ENCODE peak calls at places on chromosomes 3 and 15, in ten cellular contexts. One of them, this sample, is unnamed.

GRCh38 chr3:146638718-146639117 is 33.6 kb upstream of the PLSCR5 start:
- DNase-seq in thoracic aorta: no peak
- DNase-seq in lower lobe of right lung: no peak
- DNase-seq in heart left ventricle: no peak
- DNase-seq in upper lobe of right lung: no peak
- DNase-seq in RWPE1: no peak
- DNase-seq in CD8-positive, alpha-beta T cell: no peak
- DNase-seq in pancreas: no peak
- DNase-seq in right cardiac atrium: no peak
- DNase-seq in aorta: no peak
- DNase-seq in this sample: no peak

GRCh38 chr3:101533603-101533968 is 20.6 kb upstream of the SENP7 start:
- DNase-seq in thoracic aorta: no peak
- DNase-seq in lower lobe of right lung: no peak
- DNase-seq in heart left ventricle: no peak
- DNase-seq in upper lobe of right lung: no peak
- DNase-seq in RWPE1: no peak
- DNase-seq in CD8-positive, alpha-beta T cell: no peak
- DNase-seq in pancreas: no peak
- DNase-seq in right cardiac atrium: no peak
- DNase-seq in aorta: no peak
- DNase-seq in this sample: no peak

GRCh38 chr3:138442433-138442832 is 8.0 kb downstream of the ESYT3 start:
- DNase-seq in thoracic aorta: no peak
- DNase-seq in lower lobe of right lung: no peak
- DNase-seq in heart left ventricle: no peak
- DNase-seq in upper lobe of right lung: no peak
- DNase-seq in RWPE1: peak; percentile 79
- DNase-seq in CD8-positive, alpha-beta T cell: no peak
- DNase-seq in pancreas: no peak
- DNase-seq in right cardiac atrium: no peak
- DNase-seq in aorta: peak; percentile 22
- DNase-seq in this sample: no peak

GRCh38 chr3:120558784-120559227 is 37.3 kb upstream of the NDUFB4 start:
- DNase-seq in thoracic aorta: peak; percentile 81
- DNase-seq in lower lobe of right lung: peak; percentile 93
- DNase-seq in heart left ventricle: peak; percentile 94
- DNase-seq in upper lobe of right lung: peak; percentile 92
- DNase-seq in RWPE1: peak; percentile 78
- DNase-seq in CD8-positive, alpha-beta T cell: peak; percentile 86
- DNase-seq in pancreas: peak; percentile 91
- DNase-seq in right cardiac atrium: peak; percentile 95
- DNase-seq in aorta: peak; percentile 96
- DNase-seq in this sample: peak; percentile 36

GRCh38 chr15:31065824-31066223 is 35.7 kb downstream of the TRPM1 start:
- DNase-seq in thoracic aorta: no peak
- DNase-seq in lower lobe of right lung: no peak
- DNase-seq in heart left ventricle: no peak
- DNase-seq in upper lobe of right lung: no peak
- DNase-seq in RWPE1: peak; percentile 80
- DNase-seq in CD8-positive, alpha-beta T cell: no peak
- DNase-seq in pancreas: no peak
- DNase-seq in right cardiac atrium: no peak
- DNase-seq in aorta: no peak
- DNase-seq in this sample: no peak

GRCh38 chr3:83321891-83322290 is 1560.4 kb upstream of the GBE1 start:
- DNase-seq in thoracic aorta: no peak
- DNase-seq in lower lobe of right lung: no peak
- DNase-seq in heart left ventricle: no peak
- DNase-seq in upper lobe of right lung: no peak
- DNase-seq in RWPE1: no peak
- DNase-seq in CD8-positive, alpha-beta T cell: no peak
- DNase-seq in pancreas: no peak
- DNase-seq in right cardiac atrium: no peak
- DNase-seq in aorta: no peak
- DNase-seq in this sample: no peak

GRCh38 chr3:71524688-71525087 is 58.8 kb downstream of the FOXP1 start:
- DNase-seq in thoracic aorta: no peak
- DNase-seq in lower lobe of right lung: no peak
- DNase-seq in heart left ventricle: no peak
- DNase-seq in upper lobe of right lung: no peak
- DNase-seq in RWPE1: no peak
- DNase-seq in CD8-positive, alpha-beta T cell: no peak
- DNase-seq in pancreas: no peak
- DNase-seq in right cardiac atrium: no peak
- DNase-seq in aorta: no peak
- DNase-seq in this sample: no peak

GRCh38 chr3:68059628-68060027 is 405.2 kb upstream of the SUCLG2 start:
- DNase-seq in thoracic aorta: no peak
- DNase-seq in lower lobe of right lung: no peak
- DNase-seq in heart left ventricle: no peak
- DNase-seq in upper lobe of right lung: no peak
- DNase-seq in RWPE1: no peak
- DNase-seq in CD8-positive, alpha-beta T cell: no peak
- DNase-seq in pancreas: no peak
- DNase-seq in right cardiac atrium: no peak
- DNase-seq in aorta: no peak
- DNase-seq in this sample: no peak

GRCh38 chr3:109548192-109548938 is 211.0 kb upstream of the DPPA4 start:
- DNase-seq in thoracic aorta: no peak
- DNase-seq in lower lobe of right lung: no peak
- DNase-seq in heart left ventricle: no peak
- DNase-seq in upper lobe of right lung: no peak
- DNase-seq in RWPE1: no peak
- DNase-seq in CD8-positive, alpha-beta T cell: no peak
- DNase-seq in pancreas: no peak
- DNase-seq in right cardiac atrium: no peak
- DNase-seq in aorta: no peak
- DNase-seq in this sample: no peak

GRCh38 chr3:109545746-109546145 is 208.4 kb upstream of the DPPA4 start:
- DNase-seq in thoracic aorta: no peak
- DNase-seq in lower lobe of right lung: no peak
- DNase-seq in heart left ventricle: no peak
- DNase-seq in upper lobe of right lung: no peak
- DNase-seq in RWPE1: no peak
- DNase-seq in CD8-positive, alpha-beta T cell: no peak
- DNase-seq in pancreas: no peak
- DNase-seq in right cardiac atrium: no peak
- DNase-seq in aorta: no peak
- DNase-seq in this sample: no peak
- H3K27ac ChIP-seq in thoracic aorta: no peak overlapping the region
- H3K27ac ChIP-seq in lower lobe of right lung: no peak overlapping the region
- H3K27ac ChIP-seq in heart left ventricle: no peak overlapping the region
- H3K27ac ChIP-seq in upper lobe of right lung: no peak overlapping the region
- H3K27ac ChIP-seq in RWPE1: no peak overlapping the region
- H3K27ac ChIP-seq in CD8-positive, alpha-beta T cell: no peak overlapping the region
- H3K27ac ChIP-seq in pancreas: no peak overlapping the region
- H3K27ac ChIP-seq in right cardiac atrium: no peak overlapping the region
- H3K27ac ChIP-seq in aorta: no peak overlapping the region
- H3K27ac ChIP-seq in this sample: no peak overlapping the region

GRCh38 chr3:60070366-60070765 is 1020.5 kb upstream of the CFAP20DC start:
- DNase-seq in thoracic aorta: no peak
- DNase-seq in lower lobe of right lung: no peak
- DNase-seq in heart left ventricle: no peak
- DNase-seq in upper lobe of right lung: no peak
- DNase-seq in RWPE1: no peak
- DNase-seq in CD8-positive, alpha-beta T cell: no peak
- DNase-seq in pancreas: no peak
- DNase-seq in right cardiac atrium: no peak
- DNase-seq in aorta: no peak
- DNase-seq in this sample: no peak
- H3K27ac ChIP-seq in thoracic aorta: no peak overlapping the region
- H3K27ac ChIP-seq in lower lobe of right lung: no peak overlapping the region
- H3K27ac ChIP-seq in heart left ventricle: no peak overlapping the region
- H3K27ac ChIP-seq in upper lobe of right lung: no peak overlapping the region
- H3K27ac ChIP-seq in RWPE1: no peak overlapping the region
- H3K27ac ChIP-seq in CD8-positive, alpha-beta T cell: no peak overlapping the region
- H3K27ac ChIP-seq in pancreas: no peak overlapping the region
- H3K27ac ChIP-seq in right cardiac atrium: no peak overlapping the region
- H3K27ac ChIP-seq in aorta: no peak overlapping the region
- H3K27ac ChIP-seq in this sample: no peak overlapping the region

GRCh38 chr15:35256141-35256540 is 171.0 kb upstream of the NANOGP8 start:
- DNase-seq in thoracic aorta: no peak
- DNase-seq in lower lobe of right lung: no peak
- DNase-seq in heart left ventricle: no peak
- DNase-seq in upper lobe of right lung: no peak
- DNase-seq in RWPE1: no peak
- DNase-seq in CD8-positive, alpha-beta T cell: no peak
- DNase-seq in pancreas: no peak
- DNase-seq in right cardiac atrium: no peak
- DNase-seq in aorta: no peak
- DNase-seq in this sample: no peak

GRCh38 chr15:35254052-35254451 is 169.0 kb upstream of the NANOGP8 start:
- DNase-seq in thoracic aorta: no peak
- DNase-seq in lower lobe of right lung: no peak
- DNase-seq in heart left ventricle: no peak
- DNase-seq in upper lobe of right lung: no peak
- DNase-seq in RWPE1: no peak
- DNase-seq in CD8-positive, alpha-beta T cell: no peak
- DNase-seq in pancreas: no peak
- DNase-seq in right cardiac atrium: no peak
- DNase-seq in aorta: no peak
- DNase-seq in this sample: no peak

GRCh38 chr15:35252351-35252865 is 167.3 kb upstream of the NANOGP8 start:
- DNase-seq in thoracic aorta: no peak
- DNase-seq in lower lobe of right lung: no peak
- DNase-seq in heart left ventricle: no peak
- DNase-seq in upper lobe of right lung: no peak
- DNase-seq in RWPE1: no peak
- DNase-seq in CD8-positive, alpha-beta T cell: no peak
- DNase-seq in pancreas: no peak
- DNase-seq in right cardiac atrium: no peak
- DNase-seq in aorta: no peak
- DNase-seq in this sample: no peak

GRCh38 chr15:35260961-35261360 is 175.9 kb upstream of the NANOGP8 start:
- DNase-seq in thoracic aorta: no peak
- DNase-seq in lower lobe of right lung: no peak
- DNase-seq in heart left ventricle: no peak
- DNase-seq in upper lobe of right lung: no peak
- DNase-seq in RWPE1: no peak
- DNase-seq in CD8-positive, alpha-beta T cell: no peak
- DNase-seq in pancreas: no peak
- DNase-seq in right cardiac atrium: no peak
- DNase-seq in aorta: no peak
- DNase-seq in this sample: no peak

DNA sequence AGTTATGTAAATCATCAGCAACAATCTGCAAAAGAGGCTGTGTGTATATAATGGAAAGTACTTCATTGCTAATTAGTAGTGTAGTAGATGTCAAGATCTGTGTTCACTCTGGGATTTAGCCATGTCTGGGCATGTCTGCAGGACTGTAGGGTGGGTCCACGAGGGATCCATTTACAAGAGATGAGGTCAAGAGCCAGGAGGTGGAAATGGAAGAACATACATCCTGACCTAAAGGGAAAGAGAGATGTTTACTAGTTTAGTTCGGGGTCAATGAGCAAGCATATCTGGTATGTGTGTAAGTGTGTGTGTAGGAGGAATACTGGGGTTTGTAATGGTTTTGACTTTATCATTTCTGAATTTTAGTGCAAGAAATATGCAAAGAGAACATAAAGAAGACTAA is 171.5 kb upstream of the NANOGP8 start:
- DNase-seq in thoracic aorta: no peak
- DNase-seq in lower lobe of right lung: no peak
- DNase-seq in heart left ventricle: no peak
- DNase-seq in upper lobe of right lung: no peak
- DNase-seq in RWPE1: peak; percentile 67
- DNase-seq in CD8-positive, alpha-beta T cell: no peak
- DNase-seq in pancreas: no peak
- DNase-seq in right cardiac atrium: no peak
- DNase-seq in aorta: no peak
- DNase-seq in this sample: no peak
- H3K27ac ChIP-seq in thoracic aorta: no peak overlapping the region
- H3K27ac ChIP-seq in lower lobe of right lung: no peak overlapping the region
- H3K27ac ChIP-seq in heart left ventricle: no peak overlapping the region
- H3K27ac ChIP-seq in upper lobe of right lung: no peak overlapping the region
- H3K27ac ChIP-seq in RWPE1: no peak overlapping the region
- H3K27ac ChIP-seq in CD8-positive, alpha-beta T cell: no peak overlapping the region
- H3K27ac ChIP-seq in pancreas: no peak overlapping the region
- H3K27ac ChIP-seq in right cardiac atrium: no peak overlapping the region
- H3K27ac ChIP-seq in aorta: no peak overlapping the region
- H3K27ac ChIP-seq in this sample: no peak overlapping the region

GRCh38 chr3:172226831-172227230 is 187.5 kb downstream of the FNDC3B start:
- DNase-seq in thoracic aorta: no peak
- DNase-seq in lower lobe of right lung: no peak
- DNase-seq in heart left ventricle: no peak
- DNase-seq in upper lobe of right lung: no peak
- DNase-seq in RWPE1: no peak
- DNase-seq in CD8-positive, alpha-beta T cell: no peak
- DNase-seq in pancreas: no peak
- DNase-seq in right cardiac atrium: no peak
- DNase-seq in aorta: no peak
- DNase-seq in this sample: no peak

GRCh38 chr3:172223870-172224269 is 184.5 kb downstream of the FNDC3B start:
- DNase-seq in thoracic aorta: no peak
- DNase-seq in lower lobe of right lung: no peak
- DNase-seq in heart left ventricle: no peak
- DNase-seq in upper lobe of right lung: no peak
- DNase-seq in RWPE1: no peak
- DNase-seq in CD8-positive, alpha-beta T cell: no peak
- DNase-seq in pancreas: no peak
- DNase-seq in right cardiac atrium: no peak
- DNase-seq in aorta: no peak
- DNase-seq in this sample: no peak

GRCh38 chr3:172222474-172223071 is 183.2 kb downstream of the FNDC3B start:
- DNase-seq in thoracic aorta: no peak
- DNase-seq in lower lobe of right lung: no peak
- DNase-seq in heart left ventricle: no peak
- DNase-seq in upper lobe of right lung: no peak
- DNase-seq in RWPE1: no peak
- DNase-seq in CD8-positive, alpha-beta T cell: no peak
- DNase-seq in pancreas: no peak
- DNase-seq in right cardiac atrium: peak; percentile 49
- DNase-seq in aorta: no peak
- DNase-seq in this sample: no peak

GRCh38 chr3:172225215-172225707 is 185.9 kb downstream of the FNDC3B start:
- DNase-seq in thoracic aorta: no peak
- DNase-seq in lower lobe of right lung: no peak
- DNase-seq in heart left ventricle: no peak
- DNase-seq in upper lobe of right lung: no peak
- DNase-seq in RWPE1: no peak
- DNase-seq in CD8-positive, alpha-beta T cell: no peak
- DNase-seq in pancreas: no peak
- DNase-seq in right cardiac atrium: no peak
- DNase-seq in aorta: no peak
- DNase-seq in this sample: no peak

DNA sequence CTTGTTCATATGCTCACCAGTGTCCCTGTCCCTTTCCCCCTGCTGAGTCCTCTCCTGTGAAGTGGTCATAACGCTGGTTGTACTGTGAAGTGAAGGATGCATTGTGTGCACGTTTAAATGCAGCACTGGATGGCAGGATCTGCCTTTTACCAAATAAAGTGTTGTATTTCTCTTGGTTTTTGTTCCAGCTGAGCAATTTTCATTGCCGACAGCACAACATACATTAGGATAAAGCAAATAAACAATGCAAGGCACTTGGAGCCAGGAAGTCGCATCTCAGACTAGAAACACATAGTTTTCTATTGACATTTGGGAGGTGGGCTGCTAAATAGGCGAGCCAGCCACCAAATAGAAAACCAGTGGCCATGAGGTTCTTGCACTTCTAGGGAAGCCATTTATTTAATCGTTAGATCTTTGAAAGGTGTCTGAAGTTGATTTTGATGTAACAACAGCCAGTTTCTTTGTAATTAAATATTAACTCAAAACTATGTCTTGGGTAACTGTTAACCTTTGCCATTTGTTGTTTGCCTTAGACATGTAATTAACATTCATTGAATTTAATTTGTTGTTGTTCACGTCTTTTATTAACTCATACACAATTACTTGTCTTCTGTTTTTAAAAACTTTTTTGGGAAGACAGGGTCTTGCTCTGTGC is 185.3 kb downstream of the FNDC3B start:
- DNase-seq in thoracic aorta: no peak
- DNase-seq in lower lobe of right lung: no peak
- DNase-seq in heart left ventricle: no peak
- DNase-seq in upper lobe of right lung: no peak
- DNase-seq in RWPE1: no peak
- DNase-seq in CD8-positive, alpha-beta T cell: no peak
- DNase-seq in pancreas: no peak
- DNase-seq in right cardiac atrium: no peak
- DNase-seq in aorta: no peak
- DNase-seq in this sample: no peak
- H3K27ac ChIP-seq in thoracic aorta: no peak overlapping the region
- H3K27ac ChIP-seq in lower lobe of right lung: no peak overlapping the region
- H3K27ac ChIP-seq in heart left ventricle: no peak overlapping the region
- H3K27ac ChIP-seq in upper lobe of right lung: no peak overlapping the region
- H3K27ac ChIP-seq in RWPE1: no peak overlapping the region
- H3K27ac ChIP-seq in CD8-positive, alpha-beta T cell: no peak overlapping the region
- H3K27ac ChIP-seq in pancreas: no peak overlapping the region
- H3K27ac ChIP-seq in right cardiac atrium: no peak overlapping the region
- H3K27ac ChIP-seq in aorta: no peak overlapping the region
- H3K27ac ChIP-seq in this sample: no peak overlapping the region

This sample was measured in caudate nucleus.